ENCODE peak calls at places on chromosome 18, in seven cellular contexts. Q is A549, D is suprapubic skin, L is H1, U is ovary, V is transverse colon, I is tibial nerve. T is an unnamed sample.

GRCh38 chr18:6885992-6886823 is 156.7 kb downstream of the ARHGAP28 start:
- DNase-seq in Q (peak; percentile 24), D (no peak), L (no peak), U (peak; percentile 63), V (peak; percentile 14), I (no peak), T (peak; percentile 33)

GRCh38 chr18:21826196-21826595 is 85.6 kb downstream of the MIB1 start:
- DNase-seq in Q (no peak), D (no peak), L (no peak), U (no peak), V (no peak), I (no peak), T (no peak)

GRCh38 chr18:48594725-48595124 is 55.9 kb downstream of the CTIF start:
- DNase-seq in Q (no peak), D (no peak), L (no peak), U (no peak), V (no peak), I (no peak), T (no peak)

GRCh38 chr18:13823707-13824395 is at the start of gene MC5R:
- DNase-seq in Q (peak; percentile 21), D (no peak), L (peak; percentile 95), U (peak; percentile 43), V (peak; percentile 61), I (peak; percentile 38), T (peak; percentile 51)

GRCh38 chr18:5500158-5500939 is 43.4 kb downstream of the EPB41L3 start:
- DNase-seq in Q (no peak), D (no peak), L (no peak), U (no peak), V (no peak), I (no peak), T (no peak)

GRCh38 chr18:26488417-26489009 is 59.8 kb downstream of the KCTD1 start:
- DNase-seq in Q (no peak), D (no peak), L (no peak), U (no peak), V (no peak), I (no peak), T (no peak)

GRCh38 chr18:67265464-67266245 is 250.9 kb downstream of the DSEL start:
- DNase-seq in Q (no peak), D (no peak), L (no peak), U (no peak), V (no peak), I (no peak), T (no peak)

GRCh38 chr18:61765097-61765496 is 127.7 kb downstream of the RNF152 start:
- DNase-seq in Q (no peak), D (no peak), L (no peak), U (no peak), V (no peak), I (no peak), T (no peak)

GRCh38 chr18:63438181-63438580 is 15.9 kb upstream of the VPS4B start:
- DNase-seq in Q (no peak), D (no peak), L (no peak), U (no peak), V (no peak), I (no peak), T (no peak)

GRCh38 chr18:12321331-12321730 is 13.3 kb downstream of the TUBB6 start:
- DNase-seq in Q (no peak), D (peak; percentile 7), L (no peak), U (no peak), V (no peak), I (no peak), T (no peak)

GRCh38 chr18:74551936-74552555 is 17.7 kb downstream of the CNDP1 start:
- DNase-seq in Q (peak; percentile 71), D (peak; percentile 90), L (peak; percentile 84), U (peak; percentile 76), V (peak; percentile 90), I (peak; percentile 83), T (no peak)

GRCh38 chr18:34805117-34805882 is 95.2 kb downstream of the DTNA start:
- DNase-seq in Q (no peak), D (no peak), L (no peak), U (no peak), V (no peak), I (no peak), T (no peak)

GRCh38 chr18:26088482-26088881 is 1.9 kb downstream of the SS18 start:
- DNase-seq in Q (no peak), D (no peak), L (no peak), U (no peak), V (no peak), I (no peak), T (no peak)

GRCh38 chr18:58541789-58542425 is 87.0 kb downstream of the ALPK2 start:
- DNase-seq in Q (peak; percentile 73), D (no peak), L (no peak), U (no peak), V (no peak), I (no peak), T (no peak)

GRCh38 chr18:11283531-11284071 is 134.2 kb upstream of the PIEZO2 start:
- DNase-seq in Q (no peak), D (no peak), L (no peak), U (no peak), V (no peak), I (no peak), T (no peak)

GRCh38 chr18:74194691-74195090 is 46.4 kb downstream of the TIMM21 start:
- DNase-seq in Q (no peak), D (no peak), L (no peak), U (no peak), V (no peak), I (no peak), T (no peak)

GRCh38 chr18:23929362-23929940 is 85.1 kb upstream of the TTC39C start:
- DNase-seq in Q (no peak), D (no peak), L (no peak), U (no peak), V (no peak), I (no peak), T (no peak)

GRCh38 chr18:58128286-58129018 is 84.4 kb downstream of the NEDD4L start:
- DNase-seq in Q (no peak), D (no peak), L (no peak), U (no peak), V (peak; percentile 42), I (no peak), T (no peak)

GRCh38 chr18:70289351-70290330 is 796 bp downstream of the SOCS6 start:
- DNase-seq in Q (no peak), D (no peak), L (peak; percentile 72), U (peak; percentile 39), V (peak; percentile 49), I (no peak), T (peak; percentile 53)

GRCh38 chr18:73793386-73793785 is 354.2 kb downstream of the FBXO15 start:
- DNase-seq in Q (no peak), D (no peak), L (no peak), U (no peak), V (no peak), I (no peak), T (no peak)

GRCh38 chr18:74498712-74499629 is 2.8 kb downstream of the CNDP2 start:
- DNase-seq in Q (no peak), D (peak; percentile 79), L (no peak), U (no peak), V (peak; percentile 71), I (no peak), T (peak; percentile 89)

GRCh38 chr18:77234504-77235365 is 14.9 kb upstream of the GALR1 start:
- DNase-seq in Q (no peak), D (no peak), L (no peak), U (no peak), V (no peak), I (no peak), T (no peak)

GRCh38 chr18:78406743-78407455 is 572.7 kb upstream of the SALL3 start:
- DNase-seq in Q (no peak), D (no peak), L (no peak), U (no peak), V (peak; percentile 17), I (no peak), T (peak; percentile 40)

GRCh38 chr18:76803413-76803812 is 18.9 kb upstream of the ZNF236 start:
- DNase-seq in Q (no peak), D (no peak), L (no peak), U (no peak), V (no peak), I (no peak), T (no peak)

GRCh38 chr18:46213295-46213694 is 109.1 kb downstream of the HAUS1 start:
- DNase-seq in Q (peak; percentile 14), D (no peak), L (no peak), U (no peak), V (no peak), I (no peak), T (no peak)

GRCh38 chr18:55546873-55547704 is 40.9 kb downstream of the TCF4 start:
- DNase-seq in Q (no peak), D (no peak), L (no peak), U (no peak), V (no peak), I (no peak), T (no peak)

GRCh38 chr18:39434223-39434622 is 1868.6 kb upstream of the CELF4 start:
- DNase-seq in Q (no peak), D (no peak), L (no peak), U (no peak), V (no peak), I (no peak), T (no peak)

GRCh38 chr18:32049393-32050161 is 31.0 kb downstream of the RNF125 start:
- DNase-seq in Q (peak; percentile 9), D (no peak), L (no peak), U (no peak), V (peak; percentile 55), I (no peak), T (peak; percentile 66)

GRCh38 chr18:58058720-58059119 is 14.7 kb downstream of the NEDD4L start:
- DNase-seq in Q (no peak), D (no peak), L (no peak), U (no peak), V (no peak), I (no peak), T (no peak)

GRCh38 chr18:79588636-79589481 is 90.7 kb upstream of the CTDP1 start:
- DNase-seq in Q (no peak), D (peak; percentile 92), L (peak; percentile 59), U (peak; percentile 93), V (peak; percentile 78), I (peak; percentile 79), T (peak; percentile 46)
- TF ChIP-seq EP300 in Q (no peak), D (no peak), L (no peak), U (peak; percentile 62), V (no peak), I (no peak), T (no peak)

GRCh38 chr18:49723648-49724180 is 89.6 kb downstream of the ACAA2 start:
- DNase-seq in Q (peak; percentile 31), D (no peak), L (no peak), U (no peak), V (peak; percentile 44), I (no peak), T (no peak)
- TF ChIP-seq EP300 in Q (no peak), D (no peak), L (no peak), U (no peak), V (no peak), I (no peak), T (no peak)

DNA sequence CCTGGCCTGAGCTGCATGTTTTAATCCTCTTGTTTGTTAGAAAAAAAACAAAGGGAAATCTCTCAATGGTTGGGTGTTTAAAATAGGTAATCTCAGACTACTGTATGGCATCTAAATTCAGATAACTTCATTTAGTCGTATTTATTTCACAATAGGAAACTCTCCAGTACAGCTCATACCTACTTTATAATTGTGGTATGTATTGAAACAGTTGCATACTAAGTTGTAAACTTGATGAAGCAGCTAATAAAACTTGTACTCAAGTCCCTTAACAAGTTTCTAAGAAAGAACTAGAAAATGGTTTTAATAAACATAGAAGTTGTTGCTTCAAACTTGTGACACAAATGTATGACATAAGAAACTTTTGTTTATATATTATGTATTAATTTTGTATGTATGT is 334.5 kb downstream of the PTPRM start:
- DNase-seq in Q (no peak), D (no peak), L (no peak), U (no peak), V (no peak), I (no peak), T (no peak)
- TF ChIP-seq EP300 in Q (no peak), D (no peak), L (no peak), U (no peak), V (no peak), I (no peak), T (no peak)

GRCh38 chr18:44123743-44124142 is 556.9 kb upstream of the SETBP1 start:
- DNase-seq in Q (no peak), D (no peak), L (no peak), U (no peak), V (no peak), I (no peak), T (no peak)
- TF ChIP-seq EP300 in Q (no peak), D (no peak), L (no peak), U (no peak), V (no peak), I (no peak), T (no peak)